ENCODE peak calls at places on chromosomes 6 and 20, in ten cellular contexts. K, W, M, F, C, H, P, B, O and Z are unnamed samples.

GRCh38 chr6:89433637-89434499 is 916 bp downstream of the ANKRD6 start:
- DNase-seq in K (no peak), W (no peak), M (peak), F (peak), C (peak), H (no peak), P (peak), B (no peak), O (peak), Z (peak)

GRCh38 chr6:6975395-6976111 is 132.2 kb upstream of the RREB1 start:
- DNase-seq in K (no peak), W (no peak), M (no peak), F (no peak), C (no peak), H (no peak), P (no peak), B (no peak), O (no peak), Z (no peak)

GRCh38 chr6:166825553-166826145 is 130.7 kb downstream of the RNASET2 start:
- DNase-seq in K (no peak), W (no peak), M (no peak), F (no peak), C (no peak), H (no peak), P (no peak), B (no peak), O (no peak), Z (no peak)

GRCh38 chr20:63230800-63231268 is 4.9 kb upstream of the BIRC7 start:
- DNase-seq in K (peak), W (peak), M (peak), F (peak), C (no peak), H (peak), P (no peak), B (no peak), O (peak), Z (no peak)

GRCh38 chr6:74280130-74280692 is 584.2 kb downstream of the CD109 start:
- DNase-seq in K (no peak), W (no peak), M (no peak), F (no peak), C (no peak), H (no peak), P (no peak), B (no peak), O (no peak), Z (no peak)

GRCh38 chr6:100946021-100946540 is 65.0 kb upstream of the ASCC3 start:
- DNase-seq in K (no peak), W (no peak), M (no peak), F (no peak), C (no peak), H (no peak), P (no peak), B (no peak), O (no peak), Z (no peak)

GRCh38 chr6:145783796-145784195 is 30.8 kb downstream of the FBXO30 start:
- DNase-seq in K (no peak), W (no peak), M (no peak), F (no peak), C (no peak), H (no peak), P (no peak), B (no peak), O (no peak), Z (no peak)

GRCh38 chr20:32977281-32978008 is 26.8 kb downstream of the SUN5 start:
- DNase-seq in K (no peak), W (no peak), M (no peak), F (no peak), C (no peak), H (no peak), P (no peak), B (no peak), O (no peak), Z (no peak)

GRCh38 chr20:47287609-47288144 is 68.8 kb downstream of the ZMYND8 start:
- DNase-seq in K (no peak), W (no peak), M (no peak), F (no peak), C (no peak), H (no peak), P (no peak), B (no peak), O (no peak), Z (no peak)

GRCh38 chr20:59751075-59751711 is 146.9 kb downstream of the PHACTR3 start:
- DNase-seq in K (peak), W (peak), M (peak), F (peak), C (peak), H (no peak), P (peak), B (peak), O (peak), Z (peak)

GRCh38 chr6:72622094-72622540 is 253 bp downstream of the KCNQ5 start:
- DNase-seq in K (peak), W (no peak), M (peak), F (peak), C (no peak), H (no peak), P (no peak), B (no peak), O (peak), Z (peak)

GRCh38 chr20:46179811-46180326 is 61.8 kb downstream of the CD40 start:
- DNase-seq in K (no peak), W (no peak), M (no peak), F (no peak), C (no peak), H (no peak), P (no peak), B (no peak), O (no peak), Z (no peak)

GRCh38 chr6:104226798-104227444 is 632.8 kb downstream of the HACE1 start:
- DNase-seq in K (no peak), W (no peak), M (peak), F (no peak), C (no peak), H (no peak), P (no peak), B (no peak), O (no peak), Z (no peak)

GRCh38 chr20:48284837-48285236 is 499.6 kb upstream of the SULF2 start:
- DNase-seq in K (no peak), W (no peak), M (no peak), F (no peak), C (no peak), H (no peak), P (no peak), B (no peak), O (no peak), Z (no peak)

GRCh38 chr20:15031546-15032351 is 694.3 kb upstream of the FLRT3 start:
- DNase-seq in K (no peak), W (no peak), M (no peak), F (no peak), C (no peak), H (no peak), P (no peak), B (no peak), O (no peak), Z (no peak)

GRCh38 chr6:170371091-170371490 is 64.5 kb downstream of the FAM120B start:
- DNase-seq in K (no peak), W (no peak), M (no peak), F (no peak), C (no peak), H (no peak), P (no peak), B (no peak), O (no peak), Z (no peak)

GRCh38 chr6:7058250-7058923 is 49.4 kb upstream of the RREB1 start:
- DNase-seq in K (no peak), W (no peak), M (peak), F (peak), C (no peak), H (no peak), P (peak), B (peak), O (peak), Z (no peak)

GRCh38 chr20:23752481-23753193 is 1.9 kb upstream of the CST1 start:
- DNase-seq in K (no peak), W (no peak), M (no peak), F (no peak), C (no peak), H (no peak), P (no peak), B (no peak), O (no peak), Z (no peak)

GRCh38 chr6:28587011-28587745 is 61.5 kb downstream of the GPX5 start:
- DNase-seq in K (peak), W (no peak), M (peak), F (peak), C (no peak), H (no peak), P (peak), B (no peak), O (peak), Z (peak)

GRCh38 chr6:45422541-45423110 is 44.9 kb upstream of the SUPT3H start:
- DNase-seq in K (peak), W (peak), M (peak), F (peak), C (no peak), H (peak), P (no peak), B (no peak), O (peak), Z (no peak)

GRCh38 chr20:45861157-45862075 is 4.0 kb downstream of the ZSWIM3 start:
- DNase-seq in K (no peak), W (no peak), M (peak), F (no peak), C (no peak), H (peak), P (no peak), B (no peak), O (no peak), Z (no peak)

GRCh38 chr20:45100563-45101245 is at the start of gene KCNS1:
- DNase-seq in K (peak), W (no peak), M (no peak), F (no peak), C (no peak), H (peak), P (no peak), B (no peak), O (no peak), Z (no peak)

GRCh38 chr20:10771435-10772140 is 97.8 kb upstream of the JAG1 start:
- DNase-seq in K (no peak), W (no peak), M (no peak), F (no peak), C (no peak), H (no peak), P (no peak), B (no peak), O (no peak), Z (no peak)

GRCh38 chr6:160013987-160014868 is 45.3 kb downstream of the IGF2R start:
- DNase-seq in K (no peak), W (no peak), M (no peak), F (peak), C (no peak), H (no peak), P (no peak), B (no peak), O (no peak), Z (no peak)

GRCh38 chr6:46323312-46323965 is 152.7 kb upstream of the ENPP5 start:
- DNase-seq in K (no peak), W (no peak), M (no peak), F (no peak), C (no peak), H (no peak), P (no peak), B (no peak), O (no peak), Z (no peak)

GRCh38 chr6:108667984-108668383 is 107.3 kb downstream of the FOXO3 start:
- DNase-seq in K (no peak), W (no peak), M (no peak), F (no peak), C (no peak), H (no peak), P (no peak), B (no peak), O (no peak), Z (no peak)

GRCh38 chr6:10555625-10556309 is 34.6 kb downstream of the GCNT2 start:
- DNase-seq in K (peak), W (peak), M (peak), F (peak), C (no peak), H (peak), P (peak), B (no peak), O (peak), Z (no peak)

GRCh38 chr6:155493694-155494143 is 38.1 kb upstream of the NOX3 start:
- DNase-seq in K (no peak), W (peak), M (peak), F (peak), C (no peak), H (peak), P (peak), B (peak), O (peak), Z (peak)

GRCh38 chr6:28898710-28898965 is 25.1 kb downstream of the TRIM27 start:
- DNase-seq in K (no peak), W (no peak), M (no peak), F (no peak), C (no peak), H (no peak), P (no peak), B (no peak), O (no peak), Z (no peak)

GRCh38 chr6:87182321-87182720 is 27.0 kb downstream of the ZNF292 start:
- DNase-seq in K (no peak), W (no peak), M (no peak), F (no peak), C (no peak), H (no peak), P (no peak), B (no peak), O (no peak), Z (no peak)

DNA sequence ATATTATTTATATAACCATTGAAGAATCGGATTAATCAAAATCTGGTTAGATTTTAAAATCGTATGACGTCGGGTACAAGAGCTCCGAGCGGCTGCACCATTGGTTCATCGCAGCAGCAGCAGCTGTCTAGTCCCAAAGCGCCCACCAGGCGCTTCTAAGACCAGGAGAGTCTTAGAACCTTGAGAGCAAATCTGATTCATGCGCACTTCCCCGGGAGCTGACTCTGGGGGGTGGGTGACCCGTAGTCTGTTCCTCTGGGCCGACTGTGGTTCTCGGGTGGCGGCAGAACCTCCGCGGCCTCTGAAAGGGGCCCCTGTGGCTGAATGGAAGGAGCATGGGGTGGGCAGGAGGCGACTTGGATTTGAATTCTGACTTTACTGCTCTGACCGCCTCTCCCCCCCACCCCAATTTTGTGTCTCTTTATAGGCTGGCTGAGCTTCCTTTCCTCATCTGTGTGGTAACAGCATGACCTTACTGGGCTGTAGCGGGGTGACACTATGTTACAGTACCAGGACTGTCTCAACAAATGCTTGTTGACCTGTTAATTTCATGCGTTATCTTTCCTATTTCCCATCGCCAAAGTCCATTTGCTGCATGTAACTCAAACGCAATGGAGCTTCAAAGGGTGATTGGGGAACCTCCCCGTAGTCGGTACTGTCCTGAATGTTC is 119.7 kb downstream of the RTN4IP1 start:
- DNase-seq in K (peak), W (peak), M (no peak), F (no peak), C (peak), H (no peak), P (no peak), B (no peak), O (no peak), Z (no peak)
- TF ChIP-seq POLR2AphosphoS5 in K (no peak), W (no peak), M (no peak), F (no peak), C (no peak), H (no peak), P (no peak), B (no peak), O (no peak), Z (no peak)

DNA sequence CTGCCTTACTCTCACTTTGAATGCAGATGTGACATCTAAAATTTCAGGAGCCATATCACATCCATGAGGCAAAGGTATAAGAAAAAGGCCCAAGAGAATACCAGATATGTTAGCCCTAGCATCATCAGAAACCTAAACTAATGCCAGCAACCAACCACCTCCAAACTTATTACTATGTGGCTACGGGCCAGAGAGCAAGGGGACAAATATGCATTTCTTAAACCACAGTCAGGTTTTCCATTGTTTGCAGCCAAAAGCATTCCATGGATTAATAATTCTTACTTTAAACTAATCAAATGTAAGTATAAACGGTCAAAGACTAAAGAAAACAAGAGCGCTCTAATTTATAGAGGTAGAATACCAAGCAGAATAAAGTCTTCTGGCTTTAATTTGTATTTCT is 84.7 kb downstream of the TASP1 start:
- DNase-seq in K (no peak), W (no peak), M (no peak), F (no peak), C (no peak), H (no peak), P (no peak), B (no peak), O (no peak), Z (no peak)
- TF ChIP-seq POLR2AphosphoS5 in K (no peak), W (no peak), M (no peak), F (no peak), C (no peak), H (no peak), P (no peak), B (no peak), O (no peak), Z (no peak)

GRCh38 chr20:56697476-56697875 is 68.4 kb downstream of the TFAP2C start:
- DNase-seq in K (no peak), W (no peak), M (no peak), F (no peak), C (no peak), H (no peak), P (no peak), B (no peak), O (no peak), Z (no peak)
- TF ChIP-seq POLR2AphosphoS5 in K (no peak), W (no peak), M (no peak), F (no peak), C (no peak), H (no peak), P (no peak), B (no peak), O (no peak), Z (no peak)

GRCh38 chr20:22716824-22717351 is 132.5 kb upstream of the FOXA2 start:
- DNase-seq in K (no peak), W (no peak), M (peak), F (no peak), C (no peak), H (peak), P (peak), B (no peak), O (no peak), Z (no peak)
- TF ChIP-seq POLR2AphosphoS5 in K (no peak), W (no peak), M (peak), F (no peak), C (no peak), H (peak), P (no peak), B (no peak), O (no peak), Z (no peak)

GRCh38 chr20:49668181-49668877 is 45.3 kb downstream of the B4GALT5 start:
- DNase-seq in K (no peak), W (no peak), M (peak), F (peak), C (no peak), H (no peak), P (no peak), B (no peak), O (no peak), Z (peak)
- TF ChIP-seq POLR2AphosphoS5 in K (no peak), W (no peak), M (no peak), F (no peak), C (no peak), H (no peak), P (no peak), B (no peak), O (no peak), Z (peak)

DNA sequence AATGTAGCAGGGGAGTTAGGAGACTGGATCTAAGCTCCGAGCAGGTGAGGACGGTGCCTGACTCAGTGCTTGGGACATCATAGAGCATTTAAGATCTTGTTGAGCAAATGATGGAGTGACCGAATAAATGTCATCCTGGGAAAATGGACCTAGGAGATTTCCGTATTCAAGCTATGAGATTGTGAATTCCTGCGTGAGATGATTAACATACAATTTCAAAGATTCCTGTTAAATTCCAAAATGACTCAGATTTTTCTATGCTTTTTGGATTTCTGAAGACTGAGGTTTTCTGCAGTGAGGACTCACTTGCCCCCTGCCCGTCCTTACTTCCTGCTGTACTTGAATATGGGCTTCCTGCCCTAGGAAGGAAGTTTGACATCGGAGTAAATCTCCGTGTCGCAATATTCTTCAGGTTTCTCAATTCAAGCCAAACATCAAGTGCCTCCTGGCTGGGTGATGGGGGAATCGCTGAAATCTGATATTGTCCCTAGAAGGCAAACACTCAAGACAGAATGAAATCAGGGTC is 5.2 kb downstream of the SYTL3 start:
- DNase-seq in K (no peak), W (no peak), M (no peak), F (no peak), C (no peak), H (no peak), P (no peak), B (no peak), O (no peak), Z (no peak)
- TF ChIP-seq POLR2AphosphoS5 in K (no peak), W (peak), M (peak), F (no peak), C (no peak), H (no peak), P (no peak), B (no peak), O (peak), Z (no peak)

GRCh38 chr6:53464942-53465460 is 79.9 kb downstream of the GCLC start:
- DNase-seq in K (no peak), W (peak), M (no peak), F (peak), C (no peak), H (no peak), P (peak), B (no peak), O (no peak), Z (no peak)
- TF ChIP-seq POLR2AphosphoS5 in K (no peak), W (no peak), M (no peak), F (no peak), C (no peak), H (no peak), P (no peak), B (no peak), O (peak), Z (no peak)

GRCh38 chr20:34922654-34923381 is 32.8 kb downstream of the GSS start:
- DNase-seq in K (no peak), W (no peak), M (peak), F (no peak), C (no peak), H (no peak), P (peak), B (no peak), O (peak), Z (no peak)
- TF ChIP-seq POLR2AphosphoS5 in K (no peak), W (no peak), M (no peak), F (peak), C (no peak), H (no peak), P (peak), B (peak), O (peak), Z (no peak)